ENCODE peak calls at places on chromosomes 16 and 17, in six cellular contexts. V is A549, S is stomach, X is H1, O is ovary, U is SK-N-SH. B is an unnamed sample.

GRCh38 chr16:47638175-47638574 is 177.0 kb downstream of the PHKB start:
- DNase-seq in S (no peak), X (no peak), V (no peak), U (no peak), O (no peak), B (no peak)

GRCh38 chr16:84965428-84966149 is 45.7 kb downstream of the ZDHHC7 start:
- DNase-seq in X (no peak), O (no peak), V (no peak), S (no peak), U (no peak), B (no peak)

GRCh38 chr16:89593841-89594240 is 18.3 kb downstream of the CPNE7 start:
- DNase-seq in V (no peak), X (no peak), S (no peak), U (no peak), O (no peak), B (no peak)

GRCh38 chr17:79749156-79749815 is 18.5 kb downstream of the ENPP7 start:
- DNase-seq in V (no peak), U (no peak), O (no peak), X (no peak), S (no peak), B (no peak)

GRCh38 chr17:69047368-69048263 is 13.1 kb downstream of the ABCA9 start:
- DNase-seq in U (no peak), V (no peak), X (no peak), S (peak), O (peak), B (peak)

GRCh38 chr16:17389392-17389791 is 81.4 kb downstream of the XYLT1 start:
- DNase-seq in S (no peak), X (no peak), U (no peak), O (no peak), V (no peak), B (no peak)

GRCh38 chr16:69039333-69039941 is 66.0 kb upstream of the HAS3 start:
- DNase-seq in O (no peak), X (no peak), U (no peak), S (no peak), V (no peak), B (no peak)

GRCh38 chr17:17561408-17562144 is 29.9 kb downstream of the PEMT start:
- DNase-seq in V (no peak), X (no peak), S (peak), O (no peak), U (no peak), B (no peak)

GRCh38 chr16:84045001-84045817 is 2.6 kb upstream of the SLC38A8 start:
- DNase-seq in X (no peak), U (no peak), S (no peak), V (no peak), O (no peak), B (no peak)

GRCh38 chr16:9055115-9055514 is 36.3 kb upstream of the HAPSTR1 start:
- DNase-seq in S (no peak), U (no peak), X (no peak), O (no peak), V (no peak), B (no peak)

GRCh38 chr16:9054460-9054859 is 37.0 kb upstream of the HAPSTR1 start:
- DNase-seq in S (no peak), O (no peak), U (no peak), V (no peak), X (no peak), B (no peak)

GRCh38 chr16:9050102-9050830 is 41.2 kb upstream of the HAPSTR1 start:
- DNase-seq in X (peak), S (no peak), U (peak), V (no peak), O (no peak), B (no peak)

GRCh38 chr16:9055661-9056060 is 35.8 kb upstream of the HAPSTR1 start:
- DNase-seq in U (no peak), V (no peak), X (no peak), O (no peak), S (no peak), B (no peak)

DNA sequence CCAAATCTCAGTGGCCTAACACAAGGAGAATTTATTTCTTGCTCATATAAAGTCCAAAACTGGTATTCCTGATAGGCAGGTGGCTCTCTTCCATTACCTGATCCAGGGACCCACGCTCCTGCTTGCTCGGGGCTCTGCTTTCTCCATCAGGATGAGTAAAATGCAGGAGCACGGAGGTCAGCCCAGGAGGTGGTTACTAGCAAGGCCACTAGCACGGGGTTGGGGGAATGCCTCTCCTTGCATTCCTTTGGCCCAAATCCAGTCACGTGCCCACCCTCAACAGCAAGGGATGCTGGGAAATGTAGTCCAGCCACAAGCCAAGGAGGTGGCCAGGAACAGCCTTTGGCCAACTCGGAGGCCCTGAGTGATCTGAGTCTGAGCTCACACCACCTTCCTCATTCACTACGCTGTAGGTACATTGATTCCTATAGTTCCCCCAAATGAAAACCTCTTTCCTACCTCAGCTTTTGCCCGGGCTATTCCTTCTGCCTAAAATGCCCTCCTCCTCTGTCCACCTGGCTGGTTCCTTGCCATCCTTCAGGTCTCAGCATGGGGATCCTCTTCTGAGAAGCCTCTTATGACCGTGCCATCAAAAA is 38.3 kb upstream of the HAPSTR1 start:
- DNase-seq in X (peak), O (peak), S (peak), V (peak), U (peak), B (no peak)
- H3K4me3 ChIP-seq in X (peak), O (no peak), S (no peak), V (peak), U (no peak), B (no peak)

DNA sequence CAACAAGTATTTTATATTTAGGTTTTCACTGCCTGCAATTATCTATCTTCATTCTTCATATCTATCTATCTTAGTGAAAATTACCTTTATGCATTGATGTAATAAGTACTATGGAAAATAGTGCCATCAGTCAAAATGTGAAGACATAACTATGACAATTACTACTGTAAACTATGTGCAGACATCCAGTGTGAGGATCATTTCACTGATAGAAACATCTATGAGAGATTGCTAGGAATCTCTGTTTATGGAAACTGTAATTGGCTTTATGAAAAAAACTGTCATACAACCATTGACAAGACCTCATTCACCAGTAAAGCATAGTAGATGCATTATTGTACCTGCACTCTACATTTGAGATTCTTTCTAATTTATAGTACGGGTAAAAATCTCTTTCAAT is 401.0 kb downstream of the PMP22 start:
- DNase-seq in X (no peak), O (no peak), U (no peak), S (no peak), V (no peak), B (no peak)
- TF ChIP-seq EP300 in X (no peak), O (no peak), U (no peak), S (no peak), V (no peak), B (no peak)

GRCh38 chr17:74431568-74432483 is at the start of gene GPRC5C:
- DNase-seq in S (peak), U (peak), V (peak), O (peak), X (peak), B (peak)

GRCh38 chr17:74430706-74431567 is 951 bp upstream of the GPRC5C start:
- DNase-seq in S (peak), V (peak), U (peak), X (no peak), O (peak), B (peak)

GRCh38 chr17:74435775-74436359 is 4.0 kb downstream of the GPRC5C start:
- DNase-seq in X (no peak), S (no peak), U (no peak), V (no peak), O (no peak), B (no peak)

GRCh38 chr17:74432484-74433391 is 850 bp downstream of the GPRC5C start:
- DNase-seq in S (no peak), V (no peak), O (peak), X (no peak), U (no peak), B (no peak)

DNA sequence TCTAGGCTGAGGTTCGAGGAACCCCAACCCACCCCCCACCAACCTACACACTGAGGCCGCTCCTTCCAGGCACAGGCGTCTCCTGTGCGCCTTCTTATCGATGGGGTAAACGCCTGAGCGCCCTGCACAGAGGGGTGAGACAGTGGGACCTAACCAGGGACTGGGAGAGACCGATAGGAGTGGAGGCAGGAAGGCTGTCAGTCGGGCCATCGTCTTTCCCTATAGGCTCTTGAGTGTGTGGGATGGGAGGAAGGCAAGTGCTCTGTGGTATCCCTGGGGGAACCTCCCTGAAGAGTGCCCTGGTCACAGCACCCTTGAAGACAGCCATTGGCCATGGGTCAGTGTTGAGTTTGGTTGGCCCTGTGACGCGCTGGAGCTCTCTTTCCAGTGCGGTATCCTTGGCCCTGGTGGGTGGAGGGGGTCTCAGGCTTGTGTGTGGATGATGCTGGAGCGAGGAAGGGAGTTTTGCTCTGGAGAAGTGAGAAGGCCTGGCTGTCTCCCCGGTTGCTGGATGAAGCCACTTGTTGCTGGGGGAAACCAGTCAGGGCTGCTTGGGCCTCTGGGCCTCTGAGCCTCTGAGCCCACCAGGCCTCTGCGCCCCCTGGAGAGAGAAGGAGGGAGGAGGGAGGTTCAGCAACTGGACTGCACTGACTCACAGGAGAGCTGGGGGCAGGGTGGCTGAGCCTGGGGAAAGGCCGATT is 1.7 kb downstream of the GPRC5C start:
- DNase-seq in X (no peak), U (no peak), S (peak), O (peak), V (no peak), B (no peak)
- H3K4me3 ChIP-seq in X (peak), U (no peak), S (peak), O (peak), V (no peak), B (peak)

DNA sequence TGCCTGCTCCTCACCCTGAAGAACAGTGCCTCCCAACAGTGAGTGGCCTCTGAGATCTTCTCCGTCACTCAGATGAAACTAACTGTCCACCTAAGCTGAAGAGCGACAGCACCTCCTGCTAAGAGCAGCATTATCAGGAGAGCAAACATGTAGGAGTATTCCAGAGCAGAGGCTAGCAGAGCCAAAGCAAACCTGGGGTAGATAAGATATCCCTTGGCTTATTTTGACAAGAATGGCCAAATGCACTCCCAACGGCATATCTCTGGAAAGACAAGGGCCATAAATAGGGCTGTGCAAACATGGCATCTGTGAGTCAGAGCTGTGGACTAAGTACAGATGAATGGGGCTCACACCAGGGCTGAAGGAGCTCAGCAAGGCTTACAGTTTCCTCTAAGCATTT is 96.3 kb downstream of the NDEL1 start:
- DNase-seq in V (peak), X (no peak), U (no peak), S (peak), O (no peak), B (no peak)
- TF ChIP-seq EP300 in V (no peak), X (no peak), U (no peak), S (no peak), O (no peak), B (no peak)

GRCh38 chr17:182164-182751 is 808 bp upstream of the DOC2B start:
- DNase-seq in V (no peak), U (no peak), O (no peak), X (no peak), S (peak), B (no peak)
- H3K4me3 ChIP-seq in V (no peak), U (no peak), O (no peak), X (no peak), S (no peak), B (no peak)

GRCh38 chr17:38590988-38591758 is 14.6 kb downstream of the SRCIN1 start:
- DNase-seq in S (no peak), O (no peak), U (no peak), X (no peak), V (no peak), B (no peak)

GRCh38 chr17:38592487-38592886 is 13.3 kb downstream of the SRCIN1 start:
- DNase-seq in S (no peak), O (no peak), X (no peak), V (no peak), U (no peak), B (no peak)

GRCh38 chr17:38588775-38589174 is 17.0 kb downstream of the SRCIN1 start:
- DNase-seq in S (no peak), X (no peak), O (no peak), U (no peak), V (no peak), B (no peak)

GRCh38 chr17:38589462-38590114 is 16.2 kb downstream of the SRCIN1 start:
- DNase-seq in X (no peak), O (no peak), V (no peak), S (no peak), U (no peak), B (no peak)

DNA sequence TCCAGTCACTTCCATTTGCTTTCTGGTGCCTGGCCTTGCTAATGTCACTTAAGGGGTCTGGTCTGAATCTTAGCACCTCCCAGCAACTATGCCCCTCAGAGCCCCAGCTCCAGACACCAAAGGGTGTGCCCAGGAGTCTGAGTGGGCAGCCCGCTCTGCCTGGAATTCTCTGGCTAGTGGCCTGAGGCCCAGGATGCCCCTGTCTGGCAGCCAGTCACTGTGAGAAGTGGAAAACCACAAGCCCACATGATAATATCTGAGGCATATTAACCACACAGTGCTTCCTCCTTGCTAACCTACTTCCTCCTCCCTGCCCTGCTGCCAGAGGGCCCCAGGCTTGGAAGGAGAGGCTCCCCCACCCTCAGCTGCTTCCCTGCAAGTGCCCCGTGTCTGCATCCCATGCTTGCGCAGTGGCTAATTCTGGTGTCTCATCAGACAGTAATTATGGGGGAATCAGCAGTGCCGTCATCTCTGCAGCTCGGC is 14.0 kb downstream of the SRCIN1 start:
- DNase-seq in V (no peak), U (peak), O (no peak), S (no peak), X (no peak), B (no peak)
- TF ChIP-seq EP300 in V (no peak), U (no peak), O (no peak), S (no peak), X (no peak), B (no peak)

DNA sequence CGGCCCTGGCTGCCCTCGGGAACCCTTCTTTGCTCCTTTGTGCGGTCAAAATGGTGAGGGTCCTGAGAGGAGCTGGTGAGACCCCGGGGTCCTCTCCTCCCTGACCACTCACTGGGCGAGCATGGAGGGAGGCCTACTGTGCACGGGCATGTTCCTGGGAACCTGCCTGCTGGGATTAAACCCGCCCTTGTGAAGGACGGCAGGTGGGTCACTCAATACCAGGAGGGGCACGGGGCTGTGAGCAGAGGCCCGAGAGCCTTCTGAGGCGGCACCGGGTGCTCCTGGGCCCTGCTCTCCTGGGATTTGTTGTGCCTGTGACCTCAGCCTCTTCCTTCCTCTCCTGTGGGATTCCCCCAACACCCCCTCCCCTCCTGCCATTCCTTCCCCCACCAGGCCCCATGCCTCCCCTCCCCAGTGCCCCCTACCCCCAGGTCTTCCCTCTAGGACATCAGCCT is 19.7 kb downstream of the METRNL start:
- DNase-seq in V (no peak), S (no peak), U (no peak), X (no peak), O (no peak), B (no peak)
- H3K4me3 ChIP-seq in V (no peak), S (no peak), U (no peak), X (no peak), O (no peak), B (peak)

DNA sequence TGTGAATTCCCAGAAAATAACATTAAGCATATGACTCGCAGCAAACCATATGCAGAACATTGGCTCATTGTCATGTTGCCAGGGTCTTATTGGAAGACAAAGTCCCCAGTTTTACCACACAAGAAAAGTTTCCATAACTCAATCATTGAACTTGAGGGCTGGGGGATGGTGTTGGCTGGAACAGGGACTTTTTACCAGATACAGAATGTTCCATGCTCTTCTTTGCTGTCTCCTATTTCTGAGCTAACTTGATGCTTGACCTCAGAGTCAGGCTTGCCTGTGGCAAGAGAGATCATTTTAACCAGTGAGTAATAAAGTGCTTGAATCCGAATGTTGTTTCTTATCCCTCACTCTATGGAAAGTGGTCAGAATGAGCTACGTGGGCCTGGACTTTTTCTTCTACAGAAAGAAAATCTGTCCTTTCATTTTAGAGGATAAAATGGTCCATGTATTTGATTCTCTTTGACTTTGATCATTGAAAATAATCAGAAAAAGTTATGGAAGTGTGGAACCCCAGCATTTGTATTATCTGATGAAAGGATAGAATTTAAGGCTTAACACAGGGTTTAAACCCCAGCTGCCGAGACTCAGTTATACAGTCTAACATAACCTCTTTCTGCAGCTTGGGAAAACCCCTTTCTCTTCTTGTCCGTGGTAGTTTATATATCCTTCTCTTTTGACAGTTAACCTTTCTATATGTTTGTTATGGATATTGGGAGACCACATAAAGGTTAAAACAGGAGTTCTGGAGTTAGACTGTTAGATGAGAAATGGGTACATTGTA is 67.0 kb downstream of the TUBD1 start:
- DNase-seq in O (no peak), V (no peak), U (no peak), X (no peak), S (no peak), B (peak)
- TF ChIP-seq EP300 in O (peak), V (no peak), U (no peak), X (no peak), S (peak), B (peak)

DNA sequence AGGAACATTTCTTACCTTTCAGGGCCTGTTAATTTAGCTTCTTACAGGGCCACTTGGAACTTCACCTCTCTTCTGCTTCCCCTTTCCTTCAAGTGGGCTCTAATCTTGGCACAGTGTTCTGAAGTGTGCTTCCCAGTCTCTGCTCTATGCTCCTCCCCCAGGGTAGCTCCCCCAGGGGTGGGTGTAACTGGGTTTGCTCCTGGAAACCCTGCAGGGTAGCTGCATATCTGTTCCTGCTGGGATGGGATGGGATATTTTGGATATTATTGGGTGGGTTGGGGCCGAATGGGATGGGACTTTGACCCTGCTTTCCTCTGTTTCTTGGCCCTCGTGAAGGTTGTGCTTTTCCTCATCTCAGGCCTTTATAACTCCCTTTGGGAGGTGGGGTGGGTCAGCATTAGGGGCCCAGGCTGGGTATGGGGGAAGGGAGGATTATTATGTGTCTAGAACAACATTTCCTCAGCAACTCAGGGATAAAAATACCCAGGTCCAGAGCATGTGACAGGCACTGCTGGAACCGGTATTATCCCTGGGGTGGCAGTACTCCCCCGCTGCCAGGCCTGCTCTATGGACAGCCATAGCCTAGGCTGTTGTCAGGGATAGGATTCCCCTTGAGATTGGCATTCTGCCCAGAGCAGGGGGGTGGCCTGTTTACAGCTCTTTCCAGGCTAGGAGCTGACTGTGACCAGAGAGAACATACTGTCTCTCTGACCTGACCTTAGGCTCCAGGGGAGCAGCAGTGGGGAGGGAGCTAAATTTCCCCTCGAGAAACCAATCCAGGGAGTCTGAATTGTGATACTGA is 5.0 kb downstream of the NFE2L1 start:
- DNase-seq in U (peak), S (peak), O (peak), X (no peak), V (no peak), B (peak)
- H3K4me3 ChIP-seq in U (peak), S (peak), O (peak), X (peak), V (peak), B (peak)